ENCODE peak calls at places on chromosomes 4 and X, in nine cellular contexts. One of them, this sample, is unnamed.

GRCh38 chrX:72727846-72728245 is 13.7 kb upstream of the PHKA1 start:
- DNase-seq in T-helper 1 cell: no peak
- DNase-seq in tibial artery: no peak
- DNase-seq in fibroblast of pulmonary artery: no peak
- DNase-seq in lung microvascular endothelial cell: no peak
- DNase-seq in left cardiac atrium: no peak
- DNase-seq in H54: no peak
- DNase-seq in AG04449: no peak
- DNase-seq in activated CD4-positive, alpha-beta T cell treated with anti-CD3 and anti-CD28 coated beads for 24 hours: no peak
- DNase-seq in this sample: no peak

GRCh38 chr4:48396043-48396442 is 54.7 kb downstream of the SLAIN2 start:
- DNase-seq in T-helper 1 cell: no peak
- DNase-seq in tibial artery: no peak
- DNase-seq in fibroblast of pulmonary artery: no peak
- DNase-seq in lung microvascular endothelial cell: no peak
- DNase-seq in left cardiac atrium: no peak
- DNase-seq in H54: no peak
- DNase-seq in AG04449: no peak
- DNase-seq in activated CD4-positive, alpha-beta T cell treated with anti-CD3 and anti-CD28 coated beads for 24 hours: no peak
- DNase-seq in this sample: no peak

GRCh38 chrX:68883800-68884199 is 55.0 kb downstream of the EFNB1 start:
- DNase-seq in T-helper 1 cell: no peak
- DNase-seq in tibial artery: no peak
- DNase-seq in fibroblast of pulmonary artery: no peak
- DNase-seq in lung microvascular endothelial cell: no peak
- DNase-seq in left cardiac atrium: no peak
- DNase-seq in H54: no peak
- DNase-seq in AG04449: no peak
- DNase-seq in activated CD4-positive, alpha-beta T cell treated with anti-CD3 and anti-CD28 coated beads for 24 hours: no peak
- DNase-seq in this sample: no peak

GRCh38 chrX:134171661-134172587 is 65.1 kb upstream of the CCDC160 start:
- DNase-seq in T-helper 1 cell: peak
- DNase-seq in tibial artery: no peak
- DNase-seq in fibroblast of pulmonary artery: peak
- DNase-seq in lung microvascular endothelial cell: peak
- DNase-seq in left cardiac atrium: peak
- DNase-seq in H54: no peak
- DNase-seq in AG04449: no peak
- DNase-seq in activated CD4-positive, alpha-beta T cell treated with anti-CD3 and anti-CD28 coated beads for 24 hours: peak
- DNase-seq in this sample: no peak

GRCh38 chrX:110418857-110419249 is 60.2 kb downstream of the RTL9 start:
- DNase-seq in T-helper 1 cell: no peak
- DNase-seq in tibial artery: no peak
- DNase-seq in fibroblast of pulmonary artery: peak
- DNase-seq in lung microvascular endothelial cell: no peak
- DNase-seq in left cardiac atrium: no peak
- DNase-seq in H54: no peak
- DNase-seq in AG04449: no peak
- DNase-seq in activated CD4-positive, alpha-beta T cell treated with anti-CD3 and anti-CD28 coated beads for 24 hours: no peak
- DNase-seq in this sample: no peak

GRCh38 chr4:81457345-81457744 is 14.4 kb downstream of the RASGEF1B start:
- DNase-seq in T-helper 1 cell: no peak
- DNase-seq in tibial artery: no peak
- DNase-seq in fibroblast of pulmonary artery: no peak
- DNase-seq in lung microvascular endothelial cell: no peak
- DNase-seq in left cardiac atrium: no peak
- DNase-seq in H54: no peak
- DNase-seq in AG04449: no peak
- DNase-seq in activated CD4-positive, alpha-beta T cell treated with anti-CD3 and anti-CD28 coated beads for 24 hours: no peak
- DNase-seq in this sample: no peak

GRCh38 chr4:172986114-172986513 is 182.5 kb upstream of the GALNT7 start:
- DNase-seq in T-helper 1 cell: no peak
- DNase-seq in tibial artery: no peak
- DNase-seq in fibroblast of pulmonary artery: no peak
- DNase-seq in lung microvascular endothelial cell: no peak
- DNase-seq in left cardiac atrium: no peak
- DNase-seq in H54: no peak
- DNase-seq in AG04449: no peak
- DNase-seq in activated CD4-positive, alpha-beta T cell treated with anti-CD3 and anti-CD28 coated beads for 24 hours: no peak
- DNase-seq in this sample: no peak

GRCh38 chr4:18440527-18441215 is 419.1 kb upstream of the LCORL start:
- DNase-seq in T-helper 1 cell: no peak
- DNase-seq in tibial artery: no peak
- DNase-seq in fibroblast of pulmonary artery: no peak
- DNase-seq in lung microvascular endothelial cell: no peak
- DNase-seq in left cardiac atrium: no peak
- DNase-seq in H54: no peak
- DNase-seq in AG04449: no peak
- DNase-seq in activated CD4-positive, alpha-beta T cell treated with anti-CD3 and anti-CD28 coated beads for 24 hours: no peak
- DNase-seq in this sample: no peak

GRCh38 chr4:125702406-125702805 is 387.7 kb downstream of the FAT4 start:
- DNase-seq in T-helper 1 cell: no peak
- DNase-seq in tibial artery: no peak
- DNase-seq in fibroblast of pulmonary artery: no peak
- DNase-seq in lung microvascular endothelial cell: no peak
- DNase-seq in left cardiac atrium: no peak
- DNase-seq in H54: no peak
- DNase-seq in AG04449: no peak
- DNase-seq in activated CD4-positive, alpha-beta T cell treated with anti-CD3 and anti-CD28 coated beads for 24 hours: no peak
- DNase-seq in this sample: no peak

GRCh38 chrX:37644381-37645305 is 40.9 kb upstream of the XK start:
- DNase-seq in T-helper 1 cell: no peak
- DNase-seq in tibial artery: no peak
- DNase-seq in fibroblast of pulmonary artery: no peak
- DNase-seq in lung microvascular endothelial cell: no peak
- DNase-seq in left cardiac atrium: no peak
- DNase-seq in H54: no peak
- DNase-seq in AG04449: no peak
- DNase-seq in activated CD4-positive, alpha-beta T cell treated with anti-CD3 and anti-CD28 coated beads for 24 hours: no peak
- DNase-seq in this sample: no peak

GRCh38 chr4:41590591-41590990 is 52.6 kb downstream of the LIMCH1 start:
- DNase-seq in T-helper 1 cell: no peak
- DNase-seq in tibial artery: no peak
- DNase-seq in fibroblast of pulmonary artery: no peak
- DNase-seq in lung microvascular endothelial cell: peak
- DNase-seq in left cardiac atrium: peak
- DNase-seq in H54: no peak
- DNase-seq in AG04449: no peak
- DNase-seq in activated CD4-positive, alpha-beta T cell treated with anti-CD3 and anti-CD28 coated beads for 24 hours: no peak
- DNase-seq in this sample: no peak

GRCh38 chr4:147590249-147590920 is 26.8 kb upstream of the TMEM184C start:
- DNase-seq in T-helper 1 cell: no peak
- DNase-seq in tibial artery: no peak
- DNase-seq in fibroblast of pulmonary artery: peak
- DNase-seq in lung microvascular endothelial cell: peak
- DNase-seq in left cardiac atrium: peak
- DNase-seq in H54: peak
- DNase-seq in AG04449: no peak
- DNase-seq in activated CD4-positive, alpha-beta T cell treated with anti-CD3 and anti-CD28 coated beads for 24 hours: peak
- DNase-seq in this sample: no peak

GRCh38 chr4:163493643-163494359 is 689 bp upstream of the TMA16 start:
- DNase-seq in T-helper 1 cell: no peak
- DNase-seq in tibial artery: no peak
- DNase-seq in fibroblast of pulmonary artery: no peak
- DNase-seq in lung microvascular endothelial cell: no peak
- DNase-seq in left cardiac atrium: peak
- DNase-seq in H54: no peak
- DNase-seq in AG04449: no peak
- DNase-seq in activated CD4-positive, alpha-beta T cell treated with anti-CD3 and anti-CD28 coated beads for 24 hours: no peak
- DNase-seq in this sample: no peak

GRCh38 chr4:6972911-6973310 is 63.3 kb downstream of the TBC1D14 start:
- DNase-seq in T-helper 1 cell: no peak
- DNase-seq in tibial artery: no peak
- DNase-seq in fibroblast of pulmonary artery: no peak
- DNase-seq in lung microvascular endothelial cell: no peak
- DNase-seq in left cardiac atrium: no peak
- DNase-seq in H54: no peak
- DNase-seq in AG04449: no peak
- DNase-seq in activated CD4-positive, alpha-beta T cell treated with anti-CD3 and anti-CD28 coated beads for 24 hours: no peak
- DNase-seq in this sample: no peak

GRCh38 chr4:17447675-17448298 is 64.1 kb downstream of the QDPR start:
- DNase-seq in T-helper 1 cell: peak
- DNase-seq in tibial artery: no peak
- DNase-seq in fibroblast of pulmonary artery: peak
- DNase-seq in lung microvascular endothelial cell: peak
- DNase-seq in left cardiac atrium: no peak
- DNase-seq in H54: peak
- DNase-seq in AG04449: no peak
- DNase-seq in activated CD4-positive, alpha-beta T cell treated with anti-CD3 and anti-CD28 coated beads for 24 hours: peak
- DNase-seq in this sample: peak

GRCh38 chr4:16196482-16197393 is 29.5 kb downstream of the TAPT1 start:
- DNase-seq in T-helper 1 cell: no peak
- DNase-seq in tibial artery: no peak
- DNase-seq in fibroblast of pulmonary artery: peak
- DNase-seq in lung microvascular endothelial cell: peak
- DNase-seq in left cardiac atrium: no peak
- DNase-seq in H54: peak
- DNase-seq in AG04449: no peak
- DNase-seq in activated CD4-positive, alpha-beta T cell treated with anti-CD3 and anti-CD28 coated beads for 24 hours: no peak
- DNase-seq in this sample: no peak

GRCh38 chr4:14636563-14636962 is 365.7 kb upstream of the CPEB2 start:
- DNase-seq in T-helper 1 cell: no peak
- DNase-seq in tibial artery: no peak
- DNase-seq in fibroblast of pulmonary artery: no peak
- DNase-seq in lung microvascular endothelial cell: no peak
- DNase-seq in left cardiac atrium: no peak
- DNase-seq in H54: no peak
- DNase-seq in AG04449: no peak
- DNase-seq in activated CD4-positive, alpha-beta T cell treated with anti-CD3 and anti-CD28 coated beads for 24 hours: no peak
- DNase-seq in this sample: no peak

GRCh38 chr4:121061861-121062260 is 10.5 kb downstream of the NDNF start:
- DNase-seq in T-helper 1 cell: no peak
- DNase-seq in tibial artery: no peak
- DNase-seq in fibroblast of pulmonary artery: no peak
- DNase-seq in lung microvascular endothelial cell: no peak
- DNase-seq in left cardiac atrium: no peak
- DNase-seq in H54: no peak
- DNase-seq in AG04449: no peak
- DNase-seq in activated CD4-positive, alpha-beta T cell treated with anti-CD3 and anti-CD28 coated beads for 24 hours: no peak
- DNase-seq in this sample: no peak

GRCh38 chr4:76856183-76856969 is 41.6 kb downstream of the SOWAHB start:
- DNase-seq in T-helper 1 cell: no peak
- DNase-seq in tibial artery: no peak
- DNase-seq in fibroblast of pulmonary artery: peak
- DNase-seq in lung microvascular endothelial cell: no peak
- DNase-seq in left cardiac atrium: no peak
- DNase-seq in H54: no peak
- DNase-seq in AG04449: peak
- DNase-seq in activated CD4-positive, alpha-beta T cell treated with anti-CD3 and anti-CD28 coated beads for 24 hours: no peak
- DNase-seq in this sample: no peak

GRCh38 chrX:47129157-47129878 is 15.2 kb downstream of the NDUFB11 start:
- DNase-seq in T-helper 1 cell: peak
- DNase-seq in tibial artery: peak
- DNase-seq in fibroblast of pulmonary artery: peak
- DNase-seq in lung microvascular endothelial cell: peak
- DNase-seq in left cardiac atrium: peak
- DNase-seq in H54: peak
- DNase-seq in AG04449: peak
- DNase-seq in activated CD4-positive, alpha-beta T cell treated with anti-CD3 and anti-CD28 coated beads for 24 hours: peak
- DNase-seq in this sample: peak

GRCh38 chrX:150482537-150483217 is 85.7 kb upstream of the MTM1 start:
- DNase-seq in T-helper 1 cell: no peak
- DNase-seq in tibial artery: no peak
- DNase-seq in fibroblast of pulmonary artery: peak
- DNase-seq in lung microvascular endothelial cell: peak
- DNase-seq in left cardiac atrium: no peak
- DNase-seq in H54: peak
- DNase-seq in AG04449: no peak
- DNase-seq in activated CD4-positive, alpha-beta T cell treated with anti-CD3 and anti-CD28 coated beads for 24 hours: peak
- DNase-seq in this sample: no peak

GRCh38 chrX:101452051-101452450 is 33.2 kb upstream of the ARMCX4 start:
- DNase-seq in T-helper 1 cell: no peak
- DNase-seq in tibial artery: no peak
- DNase-seq in fibroblast of pulmonary artery: no peak
- DNase-seq in lung microvascular endothelial cell: no peak
- DNase-seq in left cardiac atrium: no peak
- DNase-seq in H54: no peak
- DNase-seq in AG04449: no peak
- DNase-seq in activated CD4-positive, alpha-beta T cell treated with anti-CD3 and anti-CD28 coated beads for 24 hours: no peak
- DNase-seq in this sample: no peak

GRCh38 chr4:91127891-91128290 is 1000.7 kb downstream of the CCSER1 start:
- DNase-seq in T-helper 1 cell: no peak
- DNase-seq in tibial artery: no peak
- DNase-seq in fibroblast of pulmonary artery: no peak
- DNase-seq in lung microvascular endothelial cell: no peak
- DNase-seq in left cardiac atrium: no peak
- DNase-seq in H54: no peak
- DNase-seq in AG04449: no peak
- DNase-seq in activated CD4-positive, alpha-beta T cell treated with anti-CD3 and anti-CD28 coated beads for 24 hours: no peak
- DNase-seq in this sample: no peak

GRCh38 chr4:25814323-25814722 is 48.5 kb downstream of the SEL1L3 start:
- DNase-seq in T-helper 1 cell: no peak
- DNase-seq in tibial artery: peak
- DNase-seq in fibroblast of pulmonary artery: peak
- DNase-seq in lung microvascular endothelial cell: no peak
- DNase-seq in left cardiac atrium: peak
- DNase-seq in H54: no peak
- DNase-seq in AG04449: no peak
- DNase-seq in activated CD4-positive, alpha-beta T cell treated with anti-CD3 and anti-CD28 coated beads for 24 hours: no peak
- DNase-seq in this sample: no peak

GRCh38 chrX:37701588-37701987 is 16.0 kb downstream of the XK start:
- DNase-seq in T-helper 1 cell: no peak
- DNase-seq in tibial artery: no peak
- DNase-seq in fibroblast of pulmonary artery: no peak
- DNase-seq in lung microvascular endothelial cell: no peak
- DNase-seq in left cardiac atrium: no peak
- DNase-seq in H54: no peak
- DNase-seq in AG04449: no peak
- DNase-seq in activated CD4-positive, alpha-beta T cell treated with anti-CD3 and anti-CD28 coated beads for 24 hours: no peak
- DNase-seq in this sample: no peak

GRCh38 chrX:13029831-13030771 is 14.3 kb downstream of the FAM9C start:
- DNase-seq in T-helper 1 cell: no peak
- DNase-seq in tibial artery: no peak
- DNase-seq in fibroblast of pulmonary artery: peak
- DNase-seq in lung microvascular endothelial cell: peak
- DNase-seq in left cardiac atrium: no peak
- DNase-seq in H54: no peak
- DNase-seq in AG04449: no peak
- DNase-seq in activated CD4-positive, alpha-beta T cell treated with anti-CD3 and anti-CD28 coated beads for 24 hours: no peak
- DNase-seq in this sample: no peak

GRCh38 chr4:3745886-3746656 is 20.1 kb upstream of the ADRA2C start:
- DNase-seq in T-helper 1 cell: no peak
- DNase-seq in tibial artery: no peak
- DNase-seq in fibroblast of pulmonary artery: no peak
- DNase-seq in lung microvascular endothelial cell: no peak
- DNase-seq in left cardiac atrium: no peak
- DNase-seq in H54: no peak
- DNase-seq in AG04449: no peak
- DNase-seq in activated CD4-positive, alpha-beta T cell treated with anti-CD3 and anti-CD28 coated beads for 24 hours: no peak
- DNase-seq in this sample: no peak

GRCh38 chr4:25970241-25970675 is 56.2 kb downstream of the SMIM20 start:
- DNase-seq in T-helper 1 cell: no peak
- DNase-seq in tibial artery: peak
- DNase-seq in fibroblast of pulmonary artery: peak
- DNase-seq in lung microvascular endothelial cell: peak
- DNase-seq in left cardiac atrium: no peak
- DNase-seq in H54: no peak
- DNase-seq in AG04449: no peak
- DNase-seq in activated CD4-positive, alpha-beta T cell treated with anti-CD3 and anti-CD28 coated beads for 24 hours: no peak
- DNase-seq in this sample: peak

This sample was measured in posterior cingulate gyrus.